ENCODE peak calls at places on chromosome X, in nine cellular contexts. B, U, F, Q, W, K, M, S and I are unnamed samples.

GRCh38 chrX:69493193-69493592 is 10.9 kb upstream of the NALF2 start:
- DNase-seq in B (no peak), U (peak), F (no peak), Q (peak), W (peak), K (no peak), M (no peak), S (no peak), I (no peak)

GRCh38 chrX:19019996-19020395 is 36.1 kb upstream of the PHKA2 start:
- DNase-seq in B (no peak), U (no peak), F (no peak), Q (no peak), W (no peak), K (no peak), M (no peak), S (no peak), I (no peak)

GRCh38 chrX:7252013-7252610 is 104.2 kb upstream of the PUDP start:
- DNase-seq in B (no peak), U (peak), F (no peak), Q (peak), W (no peak), K (no peak), M (no peak), S (no peak), I (no peak)

GRCh38 chrX:133350751-133351150 is 64.5 kb downstream of the GPC4 start:
- DNase-seq in B (no peak), U (no peak), F (no peak), Q (peak), W (peak), K (no peak), M (no peak), S (peak), I (no peak)

GRCh38 chrX:45505214-45505613 is 304.5 kb upstream of the DIPK2B start:
- DNase-seq in B (no peak), U (no peak), F (no peak), Q (no peak), W (peak), K (no peak), M (no peak), S (no peak), I (peak)

GRCh38 chrX:3815896-3816664 is 102.6 kb upstream of the PRKX start:
- DNase-seq in B (peak), U (peak), F (no peak), Q (peak), W (peak), K (peak), M (peak), S (peak), I (no peak)

GRCh38 chrX:55593756-55594257 is 29.4 kb upstream of the FOXR2 start:
- DNase-seq in B (no peak), U (no peak), F (no peak), Q (no peak), W (no peak), K (no peak), M (no peak), S (no peak), I (no peak)

GRCh38 chrX:115264009-115264408 is 25.5 kb upstream of the LUZP4 start:
- DNase-seq in B (no peak), U (no peak), F (no peak), Q (no peak), W (no peak), K (no peak), M (no peak), S (no peak), I (no peak)

GRCh38 chrX:115311666-115312065 is 22.2 kb downstream of the LUZP4 start:
- DNase-seq in B (no peak), U (no peak), F (no peak), Q (no peak), W (no peak), K (no peak), M (no peak), S (no peak), I (no peak)

GRCh38 chrX:97065973-97066372 is 182.3 kb downstream of the RPA4 start:
- DNase-seq in B (no peak), U (no peak), F (no peak), Q (no peak), W (no peak), K (no peak), M (no peak), S (no peak), I (no peak)

GRCh38 chrX:154486396-154487207 is at the start of gene UBL4A:
- DNase-seq in B (peak), U (peak), F (no peak), Q (peak), W (peak), K (peak), M (peak), S (peak), I (no peak)

GRCh38 chrX:48540015-48540350 is 469 bp downstream of the TBC1D25 start:
- DNase-seq in B (no peak), U (no peak), F (no peak), Q (peak), W (peak), K (peak), M (peak), S (no peak), I (no peak)

GRCh38 chrX:110346681-110347080 is 12.0 kb upstream of the RTL9 start:
- DNase-seq in B (no peak), U (no peak), F (no peak), Q (peak), W (no peak), K (no peak), M (no peak), S (peak), I (no peak)